ENCODE peak calls at places on chromosomes 16 and 17, in four cellular contexts. One of them, this sample, is unnamed.

GRCh38 chr16:73683804-73684203 is 612.8 kb upstream of the PSMD7 start:
- DNase-seq in A549: no peak
- DNase-seq in H1: no peak
- DNase-seq in HepG2: no peak
- DNase-seq in this sample: no peak

GRCh38 chr16:89023621-89024511 is 46.9 kb upstream of the CBFA2T3 start:
- DNase-seq in H1: no peak
- DNase-seq in HepG2: no peak
- DNase-seq in A549: no peak
- DNase-seq in this sample: no peak

GRCh38 chr17:29060475-29060874 is 17.5 kb downstream of the PIPOX start:
- DNase-seq in A549: no peak
- DNase-seq in HepG2: no peak
- DNase-seq in H1: no peak
- DNase-seq in this sample: no peak

GRCh38 chr16:13122074-13122473 is 220.7 kb downstream of the SHISA9 start:
- DNase-seq in H1: no peak
- DNase-seq in A549: no peak
- DNase-seq in HepG2: no peak
- DNase-seq in this sample: no peak

GRCh38 chr17:40315678-40316570 is 6.9 kb downstream of the RARA start:
- DNase-seq in HepG2: no peak
- DNase-seq in H1: no peak
- DNase-seq in A549: no peak
- DNase-seq in this sample: no peak

GRCh38 chr17:79632432-79632735 is 21.5 kb upstream of the RBFOX3 start:
- DNase-seq in A549: no peak
- DNase-seq in H1: peak
- DNase-seq in HepG2: no peak
- DNase-seq in this sample: no peak

GRCh38 chr17:2195729-2196128 is 107.9 kb downstream of the SMG6 start:
- DNase-seq in A549: no peak
- DNase-seq in H1: no peak
- DNase-seq in HepG2: no peak
- DNase-seq in this sample: no peak

GRCh38 chr17:73595931-73596330 is 48.3 kb downstream of the SDK2 start:
- DNase-seq in H1: no peak
- DNase-seq in HepG2: no peak
- DNase-seq in A549: no peak
- DNase-seq in this sample: no peak

GRCh38 chr16:2817496-2818277 is 650 bp downstream of the PRSS21 start:
- DNase-seq in A549: no peak
- DNase-seq in H1: no peak
- DNase-seq in HepG2: no peak
- DNase-seq in this sample: no peak

GRCh38 chr16:53235851-53236250 is 181.1 kb downstream of the CHD9 start:
- DNase-seq in A549: no peak
- DNase-seq in HepG2: no peak
- DNase-seq in H1: no peak
- DNase-seq in this sample: no peak

GRCh38 chr16:56855936-56856335 is 9.1 kb upstream of the SLC12A3 start:
- DNase-seq in HepG2: no peak
- DNase-seq in A549: no peak
- DNase-seq in H1: no peak
- DNase-seq in this sample: no peak

GRCh38 chr16:56852401-56852730 is 12.6 kb upstream of the SLC12A3 start:
- DNase-seq in H1: no peak
- DNase-seq in A549: no peak
- DNase-seq in HepG2: no peak
- DNase-seq in this sample: no peak

GRCh38 chr16:56852968-56853367 is 12.0 kb upstream of the SLC12A3 start:
- DNase-seq in H1: no peak
- DNase-seq in A549: no peak
- DNase-seq in HepG2: no peak
- DNase-seq in this sample: no peak

GRCh38 chr16:56856876-56857447 is 8.0 kb upstream of the SLC12A3 start:
- DNase-seq in HepG2: peak
- DNase-seq in H1: no peak
- DNase-seq in A549: no peak
- DNase-seq in this sample: no peak

DNA sequence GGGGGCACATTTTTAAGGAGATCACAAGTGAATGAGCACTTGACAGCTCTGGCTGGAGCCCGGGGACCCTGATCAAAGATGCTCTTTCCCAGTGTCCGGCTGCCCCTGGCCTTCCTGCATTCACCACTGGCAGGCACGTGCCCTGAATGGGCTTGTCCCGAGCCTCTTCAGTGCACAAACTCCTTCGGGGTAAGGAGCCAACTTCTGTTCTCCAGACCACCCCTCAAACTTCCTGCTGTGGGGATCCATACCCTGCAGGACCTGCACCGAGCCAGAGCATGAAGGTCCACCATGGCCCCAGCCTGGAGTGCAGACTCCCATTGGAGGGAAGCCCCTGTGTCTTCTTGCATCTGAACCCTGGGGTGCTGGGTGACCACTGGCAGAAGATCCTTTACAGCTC is 9.8 kb upstream of the SLC12A3 start:
- DNase-seq in A549: no peak
- DNase-seq in HepG2: no peak
- DNase-seq in H1: no peak
- DNase-seq in this sample: no peak
- TF ChIP-seq PHF8 in A549: no peak
- TF ChIP-seq PHF8 in HepG2: no peak
- TF ChIP-seq PHF8 in H1: no peak
- TF ChIP-seq PHF8 in this sample: no peak

GRCh38 chr16:26645629-26646028 is 421.1 kb upstream of the C16orf82 start:
- DNase-seq in A549: peak
- DNase-seq in H1: peak
- DNase-seq in HepG2: no peak
- DNase-seq in this sample: peak
- TF ChIP-seq PHF8 in A549: no peak
- TF ChIP-seq PHF8 in H1: no peak
- TF ChIP-seq PHF8 in HepG2: no peak
- TF ChIP-seq PHF8 in this sample: no peak

GRCh38 chr17:50953831-50954601 is 87.9 kb upstream of the TOB1 start:
- DNase-seq in A549: no peak
- DNase-seq in HepG2: no peak
- DNase-seq in H1: no peak
- DNase-seq in this sample: no peak

GRCh38 chr17:50953518-50953830 is 87.3 kb upstream of the TOB1 start:
- DNase-seq in HepG2: no peak
- DNase-seq in H1: no peak
- DNase-seq in A549: no peak
- DNase-seq in this sample: no peak

GRCh38 chr17:50955160-50955559 is 89.0 kb upstream of the TOB1 start:
- DNase-seq in HepG2: no peak
- DNase-seq in A549: no peak
- DNase-seq in H1: no peak
- DNase-seq in this sample: no peak

GRCh38 chr17:50955667-50956120 is 89.5 kb upstream of the TOB1 start:
- DNase-seq in A549: no peak
- DNase-seq in H1: peak
- DNase-seq in HepG2: no peak
- DNase-seq in this sample: no peak

GRCh38 chr17:50954641-50955121 is 88.5 kb upstream of the TOB1 start:
- DNase-seq in HepG2: no peak
- DNase-seq in H1: no peak
- DNase-seq in A549: no peak
- DNase-seq in this sample: no peak
- TF ChIP-seq PHF8 in HepG2: no peak
- TF ChIP-seq PHF8 in H1: no peak
- TF ChIP-seq PHF8 in A549: no peak
- TF ChIP-seq PHF8 in this sample: no peak

GRCh38 chr17:7208027-7208571 is 11.5 kb downstream of the DLG4 start:
- DNase-seq in HepG2: no peak
- DNase-seq in H1: peak
- DNase-seq in A549: no peak
- DNase-seq in this sample: no peak

GRCh38 chr17:7204335-7204734 is 15.3 kb downstream of the DLG4 start:
- DNase-seq in HepG2: no peak
- DNase-seq in H1: no peak
- DNase-seq in A549: no peak
- DNase-seq in this sample: no peak

GRCh38 chr17:7203391-7203790 is 16.2 kb downstream of the DLG4 start:
- DNase-seq in HepG2: no peak
- DNase-seq in A549: no peak
- DNase-seq in H1: no peak
- DNase-seq in this sample: no peak

GRCh38 chr17:7207120-7208001 is 12.3 kb downstream of the DLG4 start:
- DNase-seq in H1: no peak
- DNase-seq in A549: no peak
- DNase-seq in HepG2: no peak
- DNase-seq in this sample: peak

DNA sequence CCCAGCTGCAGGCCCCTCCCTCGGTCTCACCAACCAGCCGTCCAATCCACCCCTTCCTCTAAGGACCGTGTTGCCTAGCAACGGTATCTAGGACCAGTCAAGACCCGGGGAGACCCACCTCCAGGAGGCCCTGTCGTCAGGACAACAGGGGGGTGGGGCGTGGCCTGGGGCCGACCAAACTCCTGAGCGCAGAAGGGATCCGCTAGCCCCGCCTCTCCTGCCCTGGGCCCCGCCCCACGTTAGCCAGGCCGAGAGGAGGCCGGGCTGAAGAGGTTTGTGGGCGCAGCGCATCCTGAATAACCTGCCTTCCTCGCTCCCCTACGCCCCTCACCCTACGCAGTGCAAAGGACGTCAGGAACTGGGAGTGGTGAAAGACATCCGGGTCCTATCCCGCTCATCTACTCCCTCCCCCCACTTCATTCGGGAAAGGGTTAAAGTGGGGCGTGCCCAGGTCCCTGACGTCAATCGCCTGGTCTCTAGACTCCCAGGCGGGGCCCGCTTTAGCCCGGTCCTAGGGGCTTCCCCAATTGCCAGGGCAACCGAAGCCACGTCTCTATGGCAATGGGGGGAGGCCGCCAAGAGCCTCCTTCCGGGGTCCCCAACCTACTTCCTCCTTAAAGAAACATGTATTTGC is 14.7 kb downstream of the DLG4 start:
- DNase-seq in A549: peak
- DNase-seq in HepG2: no peak
- DNase-seq in H1: peak
- DNase-seq in this sample: peak
- TF ChIP-seq PHF8 in A549: peak
- TF ChIP-seq PHF8 in HepG2: no peak
- TF ChIP-seq PHF8 in H1: no peak
- TF ChIP-seq PHF8 in this sample: no peak

GRCh38 chr16:8355714-8356113 is 234.6 kb downstream of the TMEM114 start:
- DNase-seq in A549: no peak
- DNase-seq in HepG2: no peak
- DNase-seq in H1: no peak
- DNase-seq in this sample: peak
- TF ChIP-seq PHF8 in A549: no peak
- TF ChIP-seq PHF8 in HepG2: no peak
- TF ChIP-seq PHF8 in H1: no peak
- TF ChIP-seq PHF8 in this sample: no peak

GRCh38 chr17:10106067-10106466 is 92.3 kb downstream of the GAS7 start:
- DNase-seq in A549: no peak
- DNase-seq in H1: no peak
- DNase-seq in HepG2: no peak
- DNase-seq in this sample: no peak

GRCh38 chr17:10102817-10103216 is 95.6 kb downstream of the GAS7 start:
- DNase-seq in HepG2: no peak
- DNase-seq in A549: no peak
- DNase-seq in H1: no peak
- DNase-seq in this sample: no peak

GRCh38 chr17:10103712-10104111 is 94.7 kb downstream of the GAS7 start:
- DNase-seq in HepG2: no peak
- DNase-seq in A549: no peak
- DNase-seq in H1: no peak
- DNase-seq in this sample: no peak

GRCh38 chr17:10107320-10108165 is 90.9 kb downstream of the GAS7 start:
- DNase-seq in HepG2: no peak
- DNase-seq in A549: no peak
- DNase-seq in H1: no peak
- DNase-seq in this sample: no peak

DNA sequence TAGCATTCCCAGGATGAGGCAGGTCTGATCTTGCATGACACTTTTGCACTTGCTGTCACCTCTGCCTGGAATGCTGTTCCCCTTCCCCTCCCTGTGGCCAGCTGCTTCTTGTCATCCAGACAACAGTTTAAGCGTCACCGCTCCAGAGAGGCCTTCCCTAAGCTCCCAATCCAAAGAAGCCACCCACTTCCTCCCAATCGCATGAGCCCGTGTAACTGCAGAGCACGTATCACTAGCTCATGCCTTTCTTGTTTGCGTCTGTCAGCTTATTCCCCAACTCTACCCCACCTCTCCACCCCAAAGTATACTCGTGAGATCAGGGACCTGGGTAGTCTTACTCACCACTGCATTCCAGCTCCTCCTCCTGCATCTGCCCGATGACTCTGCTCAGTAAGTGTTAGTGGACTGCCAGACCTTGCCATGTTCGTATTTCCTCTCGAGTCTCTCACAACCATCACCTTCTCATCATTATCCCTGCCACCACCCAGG is 92.8 kb downstream of the GAS7 start:
- DNase-seq in A549: no peak
- DNase-seq in H1: no peak
- DNase-seq in HepG2: no peak
- DNase-seq in this sample: no peak
- TF ChIP-seq PHF8 in A549: no peak
- TF ChIP-seq PHF8 in H1: no peak
- TF ChIP-seq PHF8 in HepG2: no peak
- TF ChIP-seq PHF8 in this sample: no peak

DNA sequence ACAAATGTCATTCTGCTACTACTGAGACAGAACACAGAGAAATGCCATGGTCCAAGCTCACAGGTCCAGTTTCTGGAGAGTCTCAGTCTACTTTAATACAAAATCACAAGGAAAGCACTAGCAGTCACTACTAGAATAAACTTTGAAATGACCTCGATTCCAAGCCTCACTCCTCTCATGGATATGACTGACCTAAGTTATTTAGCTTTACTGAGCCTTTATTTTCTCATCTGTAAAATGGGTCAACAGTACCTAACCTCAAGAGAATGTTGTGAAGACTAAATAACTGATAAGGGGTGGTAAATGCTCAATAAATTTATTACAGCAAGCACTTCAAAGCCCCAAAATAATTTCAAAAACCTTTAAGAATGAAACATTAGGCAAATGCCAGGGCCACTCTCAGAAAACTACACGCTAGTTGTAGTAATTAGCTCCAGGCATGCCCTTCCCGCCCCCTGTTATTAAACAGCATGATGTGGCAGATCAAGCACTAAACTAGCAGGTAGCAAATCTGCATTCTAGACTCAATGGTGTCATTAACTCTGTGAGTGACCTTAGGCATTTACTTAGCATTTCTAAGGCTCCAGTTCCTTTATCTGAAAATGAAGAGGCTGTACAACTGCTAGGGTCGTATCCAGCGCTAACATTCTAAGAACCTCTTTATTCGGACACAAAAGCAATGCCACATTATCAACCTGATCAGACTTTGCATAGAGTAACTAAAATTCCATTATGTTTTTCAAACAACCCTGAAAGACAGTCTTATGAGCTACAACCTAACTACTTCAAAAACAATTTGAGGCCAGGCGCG is 8.4 kb downstream of the GSPT1 start:
- DNase-seq in H1: no peak
- DNase-seq in A549: no peak
- DNase-seq in HepG2: no peak
- DNase-seq in this sample: no peak
- TF ChIP-seq PHF8 in H1: no peak
- TF ChIP-seq PHF8 in A549: no peak
- TF ChIP-seq PHF8 in HepG2: no peak
- TF ChIP-seq PHF8 in this sample: no peak